ENCODE peak calls at places on chromosomes 4 and X, in eight cellular contexts. One of them, this sample, is unnamed.

GRCh38 chrX:123590842-123591491 is 141.9 kb downstream of the THOC2 start:
- DNase-seq in fibroblast of lung: peak; percentile 1
- DNase-seq in adipocyte: no peak
- DNase-seq in neural progenitor cell: no peak
- DNase-seq in IMR-90: peak; percentile 22
- DNase-seq in GM12878: peak; percentile 24
- DNase-seq in mesenchymal stem cell: peak; percentile 50
- DNase-seq in GM23248: peak; percentile 3
- DNase-seq in this sample: peak; percentile 49

GRCh38 chr4:7068279-7068842 is 497 bp upstream of the GRPEL1 start:
- DNase-seq in fibroblast of lung: no peak
- DNase-seq in adipocyte: no peak
- DNase-seq in neural progenitor cell: no peak
- DNase-seq in IMR-90: no peak
- DNase-seq in GM12878: no peak
- DNase-seq in mesenchymal stem cell: no peak
- DNase-seq in GM23248: no peak
- DNase-seq in this sample: no peak

GRCh38 chr4:161010227-161010626 is 1153.6 kb downstream of the FSTL5 start:
- DNase-seq in fibroblast of lung: no peak
- DNase-seq in adipocyte: no peak
- DNase-seq in neural progenitor cell: no peak
- DNase-seq in IMR-90: no peak
- DNase-seq in GM12878: no peak
- DNase-seq in mesenchymal stem cell: no peak
- DNase-seq in GM23248: no peak
- DNase-seq in this sample: no peak

GRCh38 chrX:110000000-110000399 is 2.9 kb upstream of the TMEM164 start:
- DNase-seq in fibroblast of lung: no peak
- DNase-seq in adipocyte: no peak
- DNase-seq in neural progenitor cell: no peak
- DNase-seq in IMR-90: no peak
- DNase-seq in GM12878: no peak
- DNase-seq in mesenchymal stem cell: no peak
- DNase-seq in GM23248: no peak
- DNase-seq in this sample: no peak

GRCh38 chr4:52894408-52894807 is 32.3 kb downstream of the RASL11B start:
- DNase-seq in fibroblast of lung: no peak
- DNase-seq in adipocyte: peak; percentile 63
- DNase-seq in neural progenitor cell: no peak
- DNase-seq in IMR-90: no peak
- DNase-seq in GM12878: no peak
- DNase-seq in mesenchymal stem cell: no peak
- DNase-seq in GM23248: no peak
- DNase-seq in this sample: peak; percentile 42

GRCh38 chrX:13082286-13083065 is 38.1 kb upstream of the FAM9C start:
- DNase-seq in fibroblast of lung: no peak
- DNase-seq in adipocyte: no peak
- DNase-seq in neural progenitor cell: no peak
- DNase-seq in IMR-90: no peak
- DNase-seq in GM12878: no peak
- DNase-seq in mesenchymal stem cell: no peak
- DNase-seq in GM23248: no peak
- DNase-seq in this sample: no peak

GRCh38 chrX:134764202-134764785 is 106.0 kb upstream of the PLAC1 start:
- DNase-seq in fibroblast of lung: peak; percentile 43
- DNase-seq in adipocyte: peak; percentile 8
- DNase-seq in neural progenitor cell: peak; percentile 18
- DNase-seq in IMR-90: no peak
- DNase-seq in GM12878: no peak
- DNase-seq in mesenchymal stem cell: peak; percentile 43
- DNase-seq in GM23248: peak; percentile 24
- DNase-seq in this sample: no peak

GRCh38 chrX:101370888-101371504 is 15.0 kb downstream of the BTK start:
- DNase-seq in fibroblast of lung: no peak
- DNase-seq in adipocyte: no peak
- DNase-seq in neural progenitor cell: no peak
- DNase-seq in IMR-90: no peak
- DNase-seq in GM12878: no peak
- DNase-seq in mesenchymal stem cell: no peak
- DNase-seq in GM23248: no peak
- DNase-seq in this sample: no peak

GRCh38 chr4:11367371-11367770 is 61.3 kb downstream of the HS3ST1 start:
- DNase-seq in fibroblast of lung: peak; percentile 23
- DNase-seq in adipocyte: no peak
- DNase-seq in neural progenitor cell: peak; percentile 57
- DNase-seq in IMR-90: peak; percentile 1
- DNase-seq in GM12878: no peak
- DNase-seq in mesenchymal stem cell: peak; percentile 41
- DNase-seq in GM23248: no peak
- DNase-seq in this sample: peak; percentile 35

GRCh38 chr4:78220283-78220682 is 163.2 kb downstream of the FRAS1 start:
- DNase-seq in fibroblast of lung: no peak
- DNase-seq in adipocyte: no peak
- DNase-seq in neural progenitor cell: no peak
- DNase-seq in IMR-90: no peak
- DNase-seq in GM12878: no peak
- DNase-seq in mesenchymal stem cell: no peak
- DNase-seq in GM23248: no peak
- DNase-seq in this sample: no peak
- H3K9ac ChIP-seq in fibroblast of lung: no peak overlapping the region
- H3K9ac ChIP-seq in adipocyte: no peak overlapping the region
- H3K9ac ChIP-seq in neural progenitor cell: no peak overlapping the region
- H3K9ac ChIP-seq in IMR-90: no peak overlapping the region
- H3K9ac ChIP-seq in GM12878: no peak overlapping the region
- H3K9ac ChIP-seq in mesenchymal stem cell: no peak overlapping the region
- H3K9ac ChIP-seq in GM23248: no peak overlapping the region
- H3K9ac ChIP-seq in this sample: no peak overlapping the region

GRCh38 chr4:145484240-145484846 is 2.7 kb downstream of the SMAD1 start:
- DNase-seq in fibroblast of lung: no peak
- DNase-seq in adipocyte: no peak
- DNase-seq in neural progenitor cell: no peak
- DNase-seq in IMR-90: no peak
- DNase-seq in GM12878: no peak
- DNase-seq in mesenchymal stem cell: no peak
- DNase-seq in GM23248: no peak
- DNase-seq in this sample: no peak
- H3K9ac ChIP-seq in fibroblast of lung: no peak overlapping the region
- H3K9ac ChIP-seq in adipocyte: no peak overlapping the region
- H3K9ac ChIP-seq in neural progenitor cell: no peak overlapping the region
- H3K9ac ChIP-seq in IMR-90: no peak overlapping the region
- H3K9ac ChIP-seq in GM12878: no peak overlapping the region
- H3K9ac ChIP-seq in mesenchymal stem cell: no peak overlapping the region
- H3K9ac ChIP-seq in GM23248: peak overlapping the region; percentile 98
- H3K9ac ChIP-seq in this sample: no peak overlapping the region

DNA sequence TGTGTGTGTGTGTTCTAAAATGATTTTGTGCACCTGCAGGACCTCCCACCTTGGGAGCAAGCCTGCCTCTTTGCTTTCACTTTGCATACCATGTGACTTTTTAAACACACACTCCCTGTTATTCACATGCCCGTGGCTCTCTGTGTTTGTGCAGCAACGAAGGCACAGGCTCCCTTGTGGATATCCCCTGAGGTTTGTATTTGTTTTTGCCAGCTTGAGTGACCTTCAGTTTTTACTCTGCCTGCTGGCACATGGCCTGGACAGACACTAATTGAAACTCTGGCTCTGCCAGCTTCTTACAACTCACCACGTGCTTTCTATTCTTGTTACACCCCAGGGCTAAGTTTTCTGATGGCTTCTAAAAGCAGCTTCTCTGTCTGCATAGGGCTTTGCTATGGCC is 885.8 kb downstream of the SH3BGRL start:
- DNase-seq in fibroblast of lung: no peak
- DNase-seq in adipocyte: no peak
- DNase-seq in neural progenitor cell: no peak
- DNase-seq in IMR-90: no peak
- DNase-seq in GM12878: no peak
- DNase-seq in mesenchymal stem cell: no peak
- DNase-seq in GM23248: no peak
- DNase-seq in this sample: no peak
- H3K9ac ChIP-seq in fibroblast of lung: no peak overlapping the region
- H3K9ac ChIP-seq in adipocyte: no peak overlapping the region
- H3K9ac ChIP-seq in neural progenitor cell: no peak overlapping the region
- H3K9ac ChIP-seq in IMR-90: no peak overlapping the region
- H3K9ac ChIP-seq in GM12878: no peak overlapping the region
- H3K9ac ChIP-seq in mesenchymal stem cell: no peak overlapping the region
- H3K9ac ChIP-seq in GM23248: no peak overlapping the region
- H3K9ac ChIP-seq in this sample: no peak overlapping the region

GRCh38 chrX:46770817-46771163 is 11.9 kb upstream of the SLC9A7 start:
- DNase-seq in fibroblast of lung: peak; percentile 69
- DNase-seq in adipocyte: peak; percentile 78
- DNase-seq in neural progenitor cell: no peak
- DNase-seq in IMR-90: peak; percentile 90
- DNase-seq in GM12878: no peak
- DNase-seq in mesenchymal stem cell: peak; percentile 82
- DNase-seq in GM23248: peak; percentile 91
- DNase-seq in this sample: peak; percentile 91
- H3K9ac ChIP-seq in fibroblast of lung: peak overlapping the region; percentile 54
- H3K9ac ChIP-seq in adipocyte: peak overlapping the region; percentile 2
- H3K9ac ChIP-seq in neural progenitor cell: no peak overlapping the region
- H3K9ac ChIP-seq in IMR-90: no peak overlapping the region
- H3K9ac ChIP-seq in GM12878: no peak overlapping the region
- H3K9ac ChIP-seq in mesenchymal stem cell: peak overlapping the region; percentile 86
- H3K9ac ChIP-seq in GM23248: peak overlapping the region; percentile 75
- H3K9ac ChIP-seq in this sample: peak overlapping the region; percentile 81

GRCh38 chr4:74433541-74434172 is 11.3 kb upstream of the AREG start:
- DNase-seq in fibroblast of lung: no peak
- DNase-seq in adipocyte: no peak
- DNase-seq in neural progenitor cell: no peak
- DNase-seq in IMR-90: no peak
- DNase-seq in GM12878: no peak
- DNase-seq in mesenchymal stem cell: no peak
- DNase-seq in GM23248: no peak
- DNase-seq in this sample: no peak
- H3K9ac ChIP-seq in fibroblast of lung: no peak overlapping the region
- H3K9ac ChIP-seq in adipocyte: no peak overlapping the region
- H3K9ac ChIP-seq in neural progenitor cell: no peak overlapping the region
- H3K9ac ChIP-seq in IMR-90: no peak overlapping the region
- H3K9ac ChIP-seq in GM12878: no peak overlapping the region
- H3K9ac ChIP-seq in mesenchymal stem cell: no peak overlapping the region
- H3K9ac ChIP-seq in GM23248: no peak overlapping the region
- H3K9ac ChIP-seq in this sample: no peak overlapping the region

DNA sequence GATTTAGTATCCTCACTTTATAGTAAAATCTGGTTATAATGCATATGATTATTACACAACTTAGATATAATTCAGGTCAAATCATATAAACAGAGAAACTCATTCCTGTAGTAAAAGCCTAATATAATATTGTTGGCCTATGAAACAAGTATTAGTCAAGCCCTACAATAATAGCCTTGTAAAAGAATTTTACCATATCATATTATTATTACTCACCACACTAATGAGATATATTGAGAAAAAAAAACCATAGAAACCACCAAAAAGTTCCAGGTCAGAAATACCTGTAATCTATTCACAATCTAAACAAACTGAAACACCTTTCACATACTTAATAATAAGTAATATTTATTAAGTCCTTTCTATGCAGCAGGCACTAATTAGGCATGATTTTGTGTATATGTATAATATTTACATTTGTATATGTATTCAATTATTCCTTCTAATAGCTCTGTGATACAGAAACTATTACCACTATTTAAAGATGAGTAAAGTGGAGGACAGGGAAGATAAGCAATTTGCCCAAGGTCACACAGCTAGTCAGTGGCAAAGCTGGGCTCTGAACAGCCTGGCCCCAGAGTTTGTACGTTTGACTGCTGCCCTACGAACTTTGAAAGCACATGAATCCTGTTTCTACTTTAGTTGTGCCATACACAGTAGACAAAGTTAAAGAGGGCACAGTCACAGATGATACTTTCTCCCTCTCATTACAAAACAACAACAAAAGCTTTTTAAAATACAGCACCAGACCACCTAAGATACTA is 9.0 kb downstream of the ZNF827 start:
- DNase-seq in fibroblast of lung: no peak
- DNase-seq in adipocyte: no peak
- DNase-seq in neural progenitor cell: no peak
- DNase-seq in IMR-90: no peak
- DNase-seq in GM12878: no peak
- DNase-seq in mesenchymal stem cell: no peak
- DNase-seq in GM23248: no peak
- DNase-seq in this sample: no peak
- H3K9ac ChIP-seq in fibroblast of lung: no peak overlapping the region
- H3K9ac ChIP-seq in adipocyte: peak overlapping the region; percentile 3
- H3K9ac ChIP-seq in neural progenitor cell: no peak overlapping the region
- H3K9ac ChIP-seq in IMR-90: no peak overlapping the region
- H3K9ac ChIP-seq in GM12878: no peak overlapping the region
- H3K9ac ChIP-seq in mesenchymal stem cell: peak overlapping the region; percentile 4
- H3K9ac ChIP-seq in GM23248: no peak overlapping the region
- H3K9ac ChIP-seq in this sample: no peak overlapping the region

DNA sequence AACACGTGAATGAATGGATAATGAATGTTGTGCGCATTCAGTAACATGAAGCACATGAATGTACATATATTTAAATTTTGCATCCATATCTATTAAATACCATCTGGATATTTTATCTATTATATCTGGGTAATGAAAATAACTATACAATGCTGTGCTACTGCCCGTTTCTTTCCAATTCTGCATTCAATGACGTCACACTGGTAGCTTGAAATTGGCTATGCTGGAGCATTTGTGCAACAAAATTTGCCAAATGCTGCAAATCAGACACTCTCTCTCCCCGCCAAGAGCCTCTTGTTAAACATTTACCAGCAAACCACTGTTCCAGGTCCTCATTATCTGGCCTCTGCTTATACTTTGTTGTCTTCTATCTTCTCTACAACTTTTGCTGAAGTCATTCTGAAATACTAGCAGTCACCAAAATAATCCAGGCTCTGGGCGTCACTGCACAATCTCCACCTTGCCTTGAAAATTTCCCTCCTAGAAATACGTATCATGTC is 938.4 kb upstream of the FTHL17 start:
- DNase-seq in fibroblast of lung: no peak
- DNase-seq in adipocyte: no peak
- DNase-seq in neural progenitor cell: no peak
- DNase-seq in IMR-90: no peak
- DNase-seq in GM12878: no peak
- DNase-seq in mesenchymal stem cell: no peak
- DNase-seq in GM23248: no peak
- DNase-seq in this sample: no peak
- H3K9ac ChIP-seq in fibroblast of lung: no peak overlapping the region
- H3K9ac ChIP-seq in adipocyte: no peak overlapping the region
- H3K9ac ChIP-seq in neural progenitor cell: no peak overlapping the region
- H3K9ac ChIP-seq in IMR-90: no peak overlapping the region
- H3K9ac ChIP-seq in GM12878: no peak overlapping the region
- H3K9ac ChIP-seq in mesenchymal stem cell: no peak overlapping the region
- H3K9ac ChIP-seq in GM23248: no peak overlapping the region
- H3K9ac ChIP-seq in this sample: no peak overlapping the region

DNA sequence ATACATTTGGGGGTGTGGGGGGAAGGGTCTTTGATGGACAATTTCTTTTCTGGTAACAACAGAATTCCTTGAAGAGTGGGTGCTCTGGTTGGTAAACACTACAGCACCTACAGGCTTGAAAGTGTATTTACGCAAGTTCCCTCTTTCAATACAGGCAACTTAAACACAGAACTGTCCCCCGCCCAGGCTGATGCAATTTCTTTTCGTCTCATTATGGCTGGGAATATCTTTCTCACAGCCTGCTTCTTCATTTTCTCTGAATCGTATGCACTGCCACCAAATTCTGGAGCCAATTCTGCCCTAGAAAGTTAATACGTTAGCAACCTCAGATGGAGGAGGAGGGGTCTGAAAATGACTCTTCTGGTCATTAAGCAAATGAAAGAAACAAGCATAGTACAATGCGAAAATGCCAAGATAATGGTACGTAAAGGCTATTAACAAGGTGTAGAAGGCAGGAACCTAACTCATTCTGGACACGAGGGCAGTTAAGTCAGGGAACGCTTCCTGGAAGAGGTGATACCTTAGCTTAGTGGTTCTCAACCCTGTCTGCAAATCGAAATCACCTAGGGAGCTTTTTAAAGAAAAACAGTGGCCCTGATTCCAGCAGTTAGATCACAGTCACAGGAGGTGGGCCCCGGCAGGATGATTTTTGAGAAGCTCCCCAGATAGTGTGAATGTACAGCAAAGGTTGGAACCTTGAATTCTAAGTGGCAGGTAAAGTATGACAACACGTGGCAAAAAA is 1.0 kb downstream of the AGA start:
- DNase-seq in fibroblast of lung: peak; percentile 67
- DNase-seq in adipocyte: peak; percentile 34
- DNase-seq in neural progenitor cell: peak; percentile 11
- DNase-seq in IMR-90: peak; percentile 28
- DNase-seq in GM12878: peak; percentile 17
- DNase-seq in mesenchymal stem cell: peak; percentile 38
- DNase-seq in GM23248: peak; percentile 41
- DNase-seq in this sample: peak; percentile 26
- H3K9ac ChIP-seq in fibroblast of lung: peak overlapping the region; percentile 0
- H3K9ac ChIP-seq in adipocyte: peak overlapping the region; percentile 90
- H3K9ac ChIP-seq in neural progenitor cell: peak overlapping the region; percentile 78
- H3K9ac ChIP-seq in IMR-90: peak overlapping the region; percentile 94
- H3K9ac ChIP-seq in GM12878: peak overlapping the region; percentile 86
- H3K9ac ChIP-seq in mesenchymal stem cell: peak overlapping the region; percentile 93
- H3K9ac ChIP-seq in GM23248: peak overlapping the region; percentile 88
- H3K9ac ChIP-seq in this sample: peak overlapping the region; percentile 87

This sample was measured in astrocyte.